ENCODE peak calls at places on chromosomes 11 and 22, in eight cellular contexts. One of them, this sample, is unnamed.

GRCh38 chr11:40204228-40204627 is 1255.2 kb downstream of the LRRC4C start:
- DNase-seq in heart left ventricle: no peak
- DNase-seq in esophagus squamous epithelium: no peak
- DNase-seq in CD8-positive, alpha-beta T cell: no peak
- DNase-seq in heart right ventricle: no peak
- DNase-seq in ovary: no peak
- DNase-seq in lung: no peak
- DNase-seq in mammary epithelial cell: no peak
- DNase-seq in this sample: no peak

GRCh38 chr11:68962527-68963250 is 18.1 kb downstream of the MRGPRD start:
- DNase-seq in heart right ventricle: no peak
- DNase-seq in mammary epithelial cell: no peak
- DNase-seq in CD8-positive, alpha-beta T cell: no peak
- DNase-seq in heart left ventricle: no peak
- DNase-seq in ovary: no peak
- DNase-seq in lung: no peak
- DNase-seq in esophagus squamous epithelium: no peak
- DNase-seq in this sample: no peak

GRCh38 chr22:50282361-50283144 is 12.4 kb upstream of the MAPK11 start:
- DNase-seq in CD8-positive, alpha-beta T cell: no peak
- DNase-seq in esophagus squamous epithelium: no peak
- DNase-seq in heart left ventricle: no peak
- DNase-seq in lung: peak; percentile 87
- DNase-seq in ovary: no peak
- DNase-seq in mammary epithelial cell: peak; percentile 95
- DNase-seq in heart right ventricle: no peak
- DNase-seq in this sample: peak; percentile 58

GRCh38 chr22:29480512-29481264 is 670 bp downstream of the NEFH start:
- DNase-seq in esophagus squamous epithelium: no peak
- DNase-seq in mammary epithelial cell: peak; percentile 42
- DNase-seq in ovary: peak; percentile 84
- DNase-seq in heart left ventricle: no peak
- DNase-seq in CD8-positive, alpha-beta T cell: no peak
- DNase-seq in lung: no peak
- DNase-seq in heart right ventricle: no peak
- DNase-seq in this sample: peak; percentile 82

GRCh38 chr11:76763573-76764348 is 19.4 kb upstream of the TSKU start:
- DNase-seq in heart left ventricle: peak; percentile 58
- DNase-seq in heart right ventricle: peak; percentile 59
- DNase-seq in esophagus squamous epithelium: no peak
- DNase-seq in CD8-positive, alpha-beta T cell: no peak
- DNase-seq in mammary epithelial cell: peak; percentile 93
- DNase-seq in lung: no peak
- DNase-seq in ovary: peak; percentile 78
- DNase-seq in this sample: peak; percentile 95

GRCh38 chr11:134670961-134671370 is 258.9 kb upstream of the B3GAT1 start:
- DNase-seq in ovary: no peak
- DNase-seq in mammary epithelial cell: no peak
- DNase-seq in esophagus squamous epithelium: no peak
- DNase-seq in CD8-positive, alpha-beta T cell: no peak
- DNase-seq in heart left ventricle: no peak
- DNase-seq in heart right ventricle: no peak
- DNase-seq in lung: peak; percentile 19
- DNase-seq in this sample: no peak

GRCh38 chr11:98955551-98955950 is 65.2 kb upstream of the CNTN5 start:
- DNase-seq in ovary: no peak
- DNase-seq in esophagus squamous epithelium: no peak
- DNase-seq in heart left ventricle: no peak
- DNase-seq in CD8-positive, alpha-beta T cell: no peak
- DNase-seq in heart right ventricle: no peak
- DNase-seq in mammary epithelial cell: no peak
- DNase-seq in lung: no peak
- DNase-seq in this sample: no peak

GRCh38 chr11:74926304-74927030 is 22.4 kb downstream of the XRRA1 start:
- DNase-seq in ovary: no peak
- DNase-seq in heart right ventricle: no peak
- DNase-seq in lung: no peak
- DNase-seq in CD8-positive, alpha-beta T cell: no peak
- DNase-seq in mammary epithelial cell: peak; percentile 46
- DNase-seq in esophagus squamous epithelium: no peak
- DNase-seq in heart left ventricle: no peak
- DNase-seq in this sample: no peak

GRCh38 chr11:38191101-38191500 is 1593.1 kb upstream of the RAG2 start:
- DNase-seq in heart left ventricle: no peak
- DNase-seq in heart right ventricle: no peak
- DNase-seq in CD8-positive, alpha-beta T cell: no peak
- DNase-seq in esophagus squamous epithelium: no peak
- DNase-seq in ovary: no peak
- DNase-seq in lung: no peak
- DNase-seq in mammary epithelial cell: no peak
- DNase-seq in this sample: no peak

GRCh38 chr22:44047891-44048301 is 23.8 kb downstream of the PARVB start:
- DNase-seq in heart left ventricle: no peak
- DNase-seq in lung: no peak
- DNase-seq in CD8-positive, alpha-beta T cell: no peak
- DNase-seq in esophagus squamous epithelium: no peak
- DNase-seq in mammary epithelial cell: no peak
- DNase-seq in heart right ventricle: no peak
- DNase-seq in ovary: no peak
- DNase-seq in this sample: no peak

GRCh38 chr22:35624547-35624946 is 7.4 kb upstream of the MB start:
- DNase-seq in lung: no peak
- DNase-seq in heart right ventricle: no peak
- DNase-seq in CD8-positive, alpha-beta T cell: no peak
- DNase-seq in ovary: no peak
- DNase-seq in heart left ventricle: no peak
- DNase-seq in esophagus squamous epithelium: no peak
- DNase-seq in mammary epithelial cell: no peak
- DNase-seq in this sample: no peak
- TF ChIP-seq CTCF in lung: no peak
- TF ChIP-seq CTCF in heart right ventricle: no peak
- TF ChIP-seq CTCF in CD8-positive, alpha-beta T cell: no peak
- TF ChIP-seq CTCF in ovary: no peak
- TF ChIP-seq CTCF in heart left ventricle: no peak
- TF ChIP-seq CTCF in esophagus squamous epithelium: no peak
- TF ChIP-seq CTCF in mammary epithelial cell: no peak
- TF ChIP-seq CTCF in this sample: no peak

GRCh38 chr11:110712643-110713468 is 619 bp upstream of the ARHGAP20 start:
- DNase-seq in heart right ventricle: peak; percentile 19
- DNase-seq in CD8-positive, alpha-beta T cell: no peak
- DNase-seq in esophagus squamous epithelium: no peak
- DNase-seq in lung: peak; percentile 32
- DNase-seq in mammary epithelial cell: peak; percentile 14
- DNase-seq in ovary: no peak
- DNase-seq in heart left ventricle: no peak
- DNase-seq in this sample: peak; percentile 28
- H3K27ac ChIP-seq in heart right ventricle: no peak overlapping the region
- H3K27ac ChIP-seq in CD8-positive, alpha-beta T cell: no peak overlapping the region
- H3K27ac ChIP-seq in esophagus squamous epithelium: peak overlapping the region; percentile 85
- H3K27ac ChIP-seq in lung: peak overlapping the region; percentile 44
- H3K27ac ChIP-seq in mammary epithelial cell: no peak overlapping the region
- H3K27ac ChIP-seq in ovary: no peak overlapping the region
- H3K27ac ChIP-seq in heart left ventricle: no peak overlapping the region
- H3K27ac ChIP-seq in this sample: no peak overlapping the region

DNA sequence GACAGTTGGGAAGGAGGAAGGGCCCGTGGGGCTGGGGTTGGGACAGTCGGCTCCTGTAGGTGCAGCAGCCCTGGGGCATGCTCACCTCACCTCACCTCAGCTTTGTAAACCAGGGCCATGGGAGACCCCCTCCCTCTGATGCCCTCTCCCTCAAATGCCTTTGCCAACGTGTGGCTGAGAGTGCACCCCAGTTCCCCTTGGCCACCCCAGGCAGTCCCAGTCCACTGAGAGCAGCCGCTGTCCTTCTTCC is 4.2 kb upstream of the NEAT1 start:
- DNase-seq in heart right ventricle: peak; percentile 75
- DNase-seq in ovary: no peak
- DNase-seq in esophagus squamous epithelium: no peak
- DNase-seq in CD8-positive, alpha-beta T cell: no peak
- DNase-seq in heart left ventricle: no peak
- DNase-seq in lung: no peak
- DNase-seq in mammary epithelial cell: no peak
- DNase-seq in this sample: no peak
- H3K4me1 ChIP-seq in heart right ventricle: peaks cover 40% of the 10 kb centered on the region
- H3K4me1 ChIP-seq in ovary: peaks cover 23% of the 10 kb centered on the region
- H3K4me1 ChIP-seq in esophagus squamous epithelium: peaks cover 50% of the 10 kb centered on the region
- H3K4me1 ChIP-seq in CD8-positive, alpha-beta T cell: peaks cover 58% of the 10 kb centered on the region
- H3K4me1 ChIP-seq in heart left ventricle: peaks cover 16% of the 10 kb centered on the region
- H3K4me1 ChIP-seq in lung: no peaks in the 10 kb centered on the region
- H3K4me1 ChIP-seq in mammary epithelial cell: peaks cover 57% of the 10 kb centered on the region
- H3K4me1 ChIP-seq in this sample: peaks cover 59% of the 10 kb centered on the region

DNA sequence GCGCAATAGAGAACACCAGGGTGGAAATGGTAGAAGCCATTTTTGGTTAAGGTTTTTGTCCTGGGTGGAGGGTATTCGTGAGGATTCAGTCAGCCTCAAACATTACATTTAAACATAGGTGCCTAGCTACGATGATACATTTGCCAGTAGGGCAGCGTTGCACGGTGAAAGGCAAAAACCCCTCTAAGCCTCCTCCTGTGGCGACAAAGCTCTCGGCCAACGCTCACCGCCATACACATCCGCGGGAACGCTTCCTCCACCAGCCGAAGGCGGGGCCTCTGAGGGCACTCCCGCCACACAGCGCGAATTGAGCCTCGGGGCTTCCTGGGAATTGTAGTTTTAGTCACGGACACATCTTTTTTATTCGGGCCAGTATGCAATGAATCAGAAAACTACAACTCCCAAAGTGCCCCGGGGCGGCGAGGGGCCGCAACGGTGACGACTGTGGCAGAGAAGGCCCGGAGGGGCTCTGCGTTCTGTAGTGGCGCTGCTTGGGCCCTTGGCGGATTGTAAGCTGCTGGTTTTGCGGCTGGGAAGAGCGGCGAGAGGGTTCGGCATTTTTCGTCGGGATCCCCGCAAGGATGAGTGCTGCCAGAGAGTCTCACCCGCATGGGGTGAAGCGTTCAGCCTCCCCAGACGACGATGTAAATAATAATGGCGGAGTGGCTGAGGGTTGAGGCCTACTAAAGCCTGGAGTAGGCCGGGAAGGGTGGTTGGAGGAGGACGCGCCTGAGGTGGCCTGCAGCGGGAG is at the start of gene C11orf58:
- DNase-seq in ovary: peak; percentile 96
- DNase-seq in lung: peak; percentile 96
- DNase-seq in mammary epithelial cell: peak; percentile 96
- DNase-seq in heart right ventricle: peak; percentile 98
- DNase-seq in heart left ventricle: peak; percentile 96
- DNase-seq in CD8-positive, alpha-beta T cell: peak; percentile 93
- DNase-seq in esophagus squamous epithelium: peak; percentile 82
- DNase-seq in this sample: peak; percentile 97
- TF ChIP-seq CTCF in ovary: no peak
- TF ChIP-seq CTCF in lung: no peak
- TF ChIP-seq CTCF in mammary epithelial cell: no peak
- TF ChIP-seq CTCF in heart right ventricle: no peak
- TF ChIP-seq CTCF in heart left ventricle: no peak
- TF ChIP-seq CTCF in CD8-positive, alpha-beta T cell: no peak
- TF ChIP-seq CTCF in esophagus squamous epithelium: peak; percentile 4
- TF ChIP-seq CTCF in this sample: no peak

DNA sequence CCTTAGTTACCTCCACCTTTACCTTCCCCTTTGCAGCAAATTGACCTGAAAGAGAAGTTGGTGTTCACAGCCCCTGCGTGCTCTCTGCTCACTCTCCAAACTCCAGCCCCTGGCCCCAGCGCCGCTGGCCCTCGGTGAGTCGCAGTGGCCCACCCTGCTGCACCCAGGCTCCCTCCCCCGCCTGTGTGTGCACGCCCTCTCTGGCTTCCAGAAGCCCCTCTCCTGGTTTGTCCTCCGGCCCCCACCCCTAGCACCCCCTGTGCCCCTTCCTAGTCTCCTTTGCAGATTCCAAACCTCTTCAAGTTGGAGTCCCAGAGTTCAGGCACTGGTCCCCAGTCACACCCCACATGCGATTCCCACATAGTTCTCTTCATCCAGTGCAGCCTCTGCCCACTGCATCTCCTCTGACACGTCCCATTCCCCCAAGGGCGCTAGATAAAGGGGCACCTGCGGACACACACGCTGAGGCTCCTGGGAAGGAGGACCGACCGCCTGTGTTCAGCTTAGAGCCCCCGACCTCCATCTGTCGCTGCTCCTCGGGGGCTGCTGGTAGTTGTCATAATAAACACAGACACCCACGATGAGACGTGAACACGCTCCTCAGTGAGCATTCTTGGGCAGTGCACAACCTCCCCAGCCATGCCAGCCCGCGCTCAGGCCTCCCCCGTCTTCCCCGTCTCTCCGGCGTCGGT is 1.5 kb upstream of the PHRF1 start:
- DNase-seq in esophagus squamous epithelium: no peak
- DNase-seq in CD8-positive, alpha-beta T cell: no peak
- DNase-seq in lung: no peak
- DNase-seq in heart left ventricle: no peak
- DNase-seq in heart right ventricle: no peak
- DNase-seq in mammary epithelial cell: no peak
- DNase-seq in ovary: peak; percentile 60
- DNase-seq in this sample: peak; percentile 33
- H3K27ac ChIP-seq in esophagus squamous epithelium: peak overlapping the region; percentile 89
- H3K27ac ChIP-seq in CD8-positive, alpha-beta T cell: no peak overlapping the region
- H3K27ac ChIP-seq in lung: no peak overlapping the region
- H3K27ac ChIP-seq in heart left ventricle: no peak overlapping the region
- H3K27ac ChIP-seq in heart right ventricle: peak overlapping the region; percentile 64
- H3K27ac ChIP-seq in mammary epithelial cell: no peak overlapping the region
- H3K27ac ChIP-seq in ovary: no peak overlapping the region
- H3K27ac ChIP-seq in this sample: no peak overlapping the region